ENCODE peak calls at places on chromosomes 11 and 22, in seven cellular contexts. One of them, this sample, is unnamed.

GRCh38 chr22:32864041-32864440 is 62.5 kb downstream of the TIMP3 start:
- DNase-seq in cardiac muscle cell: no peak
- DNase-seq in fibroblast of villous mesenchyme: peak; percentile 59
- DNase-seq in kidney: no peak
- DNase-seq in tibial nerve: no peak
- DNase-seq in IMR-90: no peak
- DNase-seq in lung: no peak
- DNase-seq in this sample: no peak

GRCh38 chr11:70910835-70911234 is 341.5 kb downstream of the SHANK2 start:
- DNase-seq in kidney: no peak
- DNase-seq in tibial nerve: no peak
- DNase-seq in lung: no peak
- DNase-seq in IMR-90: no peak
- DNase-seq in cardiac muscle cell: no peak
- DNase-seq in fibroblast of villous mesenchyme: no peak
- DNase-seq in this sample: no peak

GRCh38 chr11:19244621-19245020 is 3.9 kb upstream of the E2F8 start:
- DNase-seq in IMR-90: no peak
- DNase-seq in fibroblast of villous mesenchyme: no peak
- DNase-seq in cardiac muscle cell: no peak
- DNase-seq in lung: no peak
- DNase-seq in kidney: no peak
- DNase-seq in tibial nerve: no peak
- DNase-seq in this sample: no peak

GRCh38 chr11:19920982-19921381 is 208.3 kb downstream of the NAV2 start:
- DNase-seq in kidney: no peak
- DNase-seq in cardiac muscle cell: no peak
- DNase-seq in tibial nerve: no peak
- DNase-seq in IMR-90: no peak
- DNase-seq in lung: no peak
- DNase-seq in fibroblast of villous mesenchyme: no peak
- DNase-seq in this sample: no peak

GRCh38 chr11:120239713-120240640 is at the start of gene POU2F3:
- DNase-seq in IMR-90: no peak
- DNase-seq in fibroblast of villous mesenchyme: no peak
- DNase-seq in lung: no peak
- DNase-seq in tibial nerve: no peak
- DNase-seq in cardiac muscle cell: no peak
- DNase-seq in kidney: no peak
- DNase-seq in this sample: no peak

GRCh38 chr11:127998421-127998820 is 588.9 kb downstream of the ETS1 start:
- DNase-seq in IMR-90: peak; percentile 45
- DNase-seq in kidney: no peak
- DNase-seq in lung: no peak
- DNase-seq in cardiac muscle cell: no peak
- DNase-seq in tibial nerve: no peak
- DNase-seq in fibroblast of villous mesenchyme: no peak
- DNase-seq in this sample: no peak

GRCh38 chr11:8356731-8357504 is 93.2 kb upstream of the LMO1 start:
- DNase-seq in tibial nerve: no peak
- DNase-seq in fibroblast of villous mesenchyme: peak; percentile 7
- DNase-seq in kidney: peak; percentile 92
- DNase-seq in IMR-90: no peak
- DNase-seq in lung: no peak
- DNase-seq in cardiac muscle cell: peak; percentile 53
- DNase-seq in this sample: peak; percentile 8

GRCh38 chr22:25747245-25747944 is 5.4 kb downstream of the MYO18B start:
- DNase-seq in cardiac muscle cell: peak; percentile 90
- DNase-seq in tibial nerve: no peak
- DNase-seq in fibroblast of villous mesenchyme: peak; percentile 93
- DNase-seq in lung: peak; percentile 38
- DNase-seq in kidney: peak; percentile 77
- DNase-seq in IMR-90: peak; percentile 88
- DNase-seq in this sample: peak; percentile 85

GRCh38 chr11:95339554-95339953 is 108.6 kb upstream of the SESN3 start:
- DNase-seq in cardiac muscle cell: peak; percentile 12
- DNase-seq in IMR-90: no peak
- DNase-seq in fibroblast of villous mesenchyme: peak; percentile 11
- DNase-seq in lung: no peak
- DNase-seq in kidney: no peak
- DNase-seq in tibial nerve: no peak
- DNase-seq in this sample: no peak

GRCh38 chr11:431921-432320 is 9.9 kb downstream of the ANO9 start:
- DNase-seq in lung: no peak
- DNase-seq in IMR-90: no peak
- DNase-seq in cardiac muscle cell: no peak
- DNase-seq in fibroblast of villous mesenchyme: no peak
- DNase-seq in tibial nerve: no peak
- DNase-seq in kidney: no peak
- DNase-seq in this sample: no peak

GRCh38 chr22:50314455-50315288 is 7.2 kb upstream of the PLXNB2 start:
- DNase-seq in cardiac muscle cell: no peak
- DNase-seq in kidney: peak; percentile 80
- DNase-seq in IMR-90: no peak
- DNase-seq in tibial nerve: no peak
- DNase-seq in lung: peak; percentile 74
- DNase-seq in fibroblast of villous mesenchyme: no peak
- DNase-seq in this sample: no peak

GRCh38 chr11:269146-269890 is 8.9 kb upstream of the NLRP6 start:
- DNase-seq in lung: peak; percentile 29
- DNase-seq in cardiac muscle cell: no peak
- DNase-seq in fibroblast of villous mesenchyme: peak; percentile 64
- DNase-seq in kidney: peak; percentile 39
- DNase-seq in tibial nerve: no peak
- DNase-seq in IMR-90: no peak
- DNase-seq in this sample: peak; percentile 26

GRCh38 chr11:99170606-99171005 is 149.9 kb downstream of the CNTN5 start:
- DNase-seq in IMR-90: no peak
- DNase-seq in lung: no peak
- DNase-seq in cardiac muscle cell: no peak
- DNase-seq in fibroblast of villous mesenchyme: no peak
- DNase-seq in kidney: no peak
- DNase-seq in tibial nerve: no peak
- DNase-seq in this sample: no peak

GRCh38 chr11:133821776-133822175 is 23.5 kb downstream of the SPATA19 start:
- DNase-seq in fibroblast of villous mesenchyme: no peak
- DNase-seq in IMR-90: no peak
- DNase-seq in kidney: no peak
- DNase-seq in tibial nerve: no peak
- DNase-seq in cardiac muscle cell: peak; percentile 57
- DNase-seq in lung: peak; percentile 56
- DNase-seq in this sample: peak; percentile 33

GRCh38 chr11:84452211-84452610 is 1166.0 kb upstream of the CCDC90B start:
- DNase-seq in tibial nerve: no peak
- DNase-seq in IMR-90: no peak
- DNase-seq in lung: no peak
- DNase-seq in cardiac muscle cell: no peak
- DNase-seq in kidney: no peak
- DNase-seq in fibroblast of villous mesenchyme: no peak
- DNase-seq in this sample: no peak

GRCh38 chr11:124879999-124880611 is 14.9 kb downstream of the ROBO3 start:
- DNase-seq in cardiac muscle cell: no peak
- DNase-seq in lung: no peak
- DNase-seq in fibroblast of villous mesenchyme: no peak
- DNase-seq in tibial nerve: no peak
- DNase-seq in IMR-90: no peak
- DNase-seq in kidney: no peak
- DNase-seq in this sample: no peak

GRCh38 chr11:100618914-100619313 is 68.2 kb upstream of the ARHGAP42 start:
- DNase-seq in IMR-90: no peak
- DNase-seq in lung: no peak
- DNase-seq in cardiac muscle cell: no peak
- DNase-seq in fibroblast of villous mesenchyme: no peak
- DNase-seq in kidney: no peak
- DNase-seq in tibial nerve: no peak
- DNase-seq in this sample: peak; percentile 28
- TF ChIP-seq CTCF in IMR-90: no peak
- TF ChIP-seq CTCF in lung: no peak
- TF ChIP-seq CTCF in cardiac muscle cell: no peak
- TF ChIP-seq CTCF in fibroblast of villous mesenchyme: no peak
- TF ChIP-seq CTCF in kidney: no peak
- TF ChIP-seq CTCF in tibial nerve: no peak
- TF ChIP-seq CTCF in this sample: no peak

GRCh38 chr11:77312107-77312506 is 10.6 kb upstream of the GDPD4 start:
- DNase-seq in IMR-90: no peak
- DNase-seq in lung: no peak
- DNase-seq in tibial nerve: no peak
- DNase-seq in kidney: no peak
- DNase-seq in cardiac muscle cell: no peak
- DNase-seq in fibroblast of villous mesenchyme: no peak
- DNase-seq in this sample: no peak
- TF ChIP-seq CTCF in IMR-90: no peak
- TF ChIP-seq CTCF in lung: no peak
- TF ChIP-seq CTCF in tibial nerve: no peak
- TF ChIP-seq CTCF in kidney: no peak
- TF ChIP-seq CTCF in cardiac muscle cell: no peak
- TF ChIP-seq CTCF in fibroblast of villous mesenchyme: no peak
- TF ChIP-seq CTCF in this sample: no peak

GRCh38 chr11:69403556-69404215 is 77.8 kb upstream of the LINC01488 start:
- DNase-seq in tibial nerve: no peak
- DNase-seq in lung: no peak
- DNase-seq in IMR-90: peak; percentile 82
- DNase-seq in fibroblast of villous mesenchyme: peak; percentile 70
- DNase-seq in cardiac muscle cell: no peak
- DNase-seq in kidney: peak; percentile 28
- DNase-seq in this sample: peak; percentile 45
- TF ChIP-seq CTCF in tibial nerve: no peak
- TF ChIP-seq CTCF in lung: no peak
- TF ChIP-seq CTCF in IMR-90: no peak
- TF ChIP-seq CTCF in fibroblast of villous mesenchyme: no peak
- TF ChIP-seq CTCF in cardiac muscle cell: no peak
- TF ChIP-seq CTCF in kidney: no peak
- TF ChIP-seq CTCF in this sample: no peak

GRCh38 chr11:11635456-11635855 is 13.7 kb upstream of the GALNT18 start:
- DNase-seq in cardiac muscle cell: no peak
- DNase-seq in fibroblast of villous mesenchyme: no peak
- DNase-seq in kidney: no peak
- DNase-seq in lung: no peak
- DNase-seq in tibial nerve: no peak
- DNase-seq in IMR-90: no peak
- DNase-seq in this sample: no peak
- TF ChIP-seq CTCF in cardiac muscle cell: peak; percentile 5
- TF ChIP-seq CTCF in fibroblast of villous mesenchyme: no peak
- TF ChIP-seq CTCF in kidney: no peak
- TF ChIP-seq CTCF in lung: no peak
- TF ChIP-seq CTCF in tibial nerve: no peak
- TF ChIP-seq CTCF in IMR-90: no peak
- TF ChIP-seq CTCF in this sample: no peak

DNA sequence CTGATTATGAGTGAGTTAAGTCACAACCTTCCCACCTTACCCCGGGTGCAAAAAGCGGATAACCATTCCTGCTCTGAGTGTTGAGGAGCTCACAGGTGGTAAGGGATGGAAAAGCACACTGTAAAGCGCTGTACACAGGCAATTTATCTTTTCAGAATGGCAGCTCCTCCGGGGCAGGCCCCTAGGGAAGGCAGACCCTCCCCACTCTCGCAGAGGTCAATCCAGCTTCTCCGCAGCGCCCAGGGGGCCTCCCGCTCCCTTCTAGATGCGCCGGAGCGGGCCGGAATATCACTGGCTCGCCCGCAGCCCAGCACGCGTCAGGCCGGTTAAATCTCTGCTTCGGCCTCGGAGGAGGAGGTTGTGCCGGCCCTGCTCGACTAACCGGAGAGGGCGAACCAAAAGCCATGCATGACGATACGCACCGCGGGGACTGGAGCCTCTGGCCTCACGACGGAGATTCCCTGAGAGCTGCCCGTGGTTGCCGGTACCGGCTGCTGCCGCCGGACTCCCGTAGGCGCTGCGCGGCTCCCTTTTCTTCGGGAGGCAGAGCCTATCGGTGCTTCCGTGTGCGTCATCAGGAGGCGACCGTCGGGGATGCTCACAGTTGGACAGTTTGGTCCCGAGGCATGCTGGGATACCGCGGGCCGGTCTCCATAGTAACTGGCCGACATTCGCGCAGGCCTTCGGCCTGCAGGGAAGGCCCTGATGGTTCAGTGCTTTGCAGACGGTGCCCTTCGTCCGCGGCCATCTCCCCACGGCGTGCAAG is at the start of gene BRMS1:
- DNase-seq in IMR-90: peak; percentile 97
- DNase-seq in tibial nerve: peak; percentile 97
- DNase-seq in kidney: peak; percentile 100
- DNase-seq in fibroblast of villous mesenchyme: peak; percentile 98
- DNase-seq in lung: peak; percentile 99
- DNase-seq in cardiac muscle cell: peak; percentile 98
- DNase-seq in this sample: peak; percentile 98
- TF ChIP-seq CTCF in IMR-90: no peak
- TF ChIP-seq CTCF in tibial nerve: peak; percentile 10
- TF ChIP-seq CTCF in kidney: no peak
- TF ChIP-seq CTCF in fibroblast of villous mesenchyme: peak; percentile 11
- TF ChIP-seq CTCF in lung: no peak
- TF ChIP-seq CTCF in cardiac muscle cell: no peak
- TF ChIP-seq CTCF in this sample: peak; percentile 24